ENCODE peak calls at places on chromosomes 12 and 14, in five cellular contexts. U is right cardiac atrium, F is endodermal cell, W is cardiac muscle cell, N is Peyer's patch. X is an unnamed sample.

GRCh38 chr14:49997991-49998390 is 105.1 kb downstream of the ARF6 start:
- DNase-seq in U (no peak), F (no peak), W (no peak), N (no peak), X (no peak)

GRCh38 chr12:96192926-96193573 is 1.1 kb upstream of the ELK3 start:
- DNase-seq in U (no peak), F (no peak), W (no peak), N (no peak), X (no peak)

GRCh38 chr12:71371132-71371531 is 68.5 kb upstream of the LGR5 start:
- DNase-seq in U (no peak), F (no peak), W (no peak), N (no peak), X (no peak)

GRCh38 chr12:15232959-15233358 is 11.7 kb upstream of the RERG start:
- DNase-seq in U (no peak), F (no peak), W (no peak), N (no peak), X (no peak)

GRCh38 chr14:32620724-32621123 is 291.6 kb downstream of the AKAP6 start:
- DNase-seq in U (no peak), F (no peak), W (no peak), N (no peak), X (no peak)

GRCh38 chr12:27018071-27018470 is 3.9 kb upstream of the TM7SF3 start:
- DNase-seq in U (no peak), F (no peak), W (peak; percentile 7), N (no peak), X (no peak)

GRCh38 chr12:40464121-40464520 is 228.1 kb upstream of the CNTN1 start:
- DNase-seq in U (no peak), F (no peak), W (no peak), N (no peak), X (no peak)

GRCh38 chr12:56206373-56207166 is 15.2 kb downstream of the RNF41 start:
- DNase-seq in U (peak; percentile 75), F (peak; percentile 96), W (peak; percentile 67), N (peak; percentile 80), X (no peak)

GRCh38 chr12:2643736-2644135 is 151.0 kb upstream of the FKBP4 start:
- DNase-seq in U (no peak), F (peak; percentile 36), W (no peak), N (peak; percentile 23), X (no peak)

GRCh38 chr14:66405158-66405557 is 81.0 kb upstream of the CCDC196 start:
- DNase-seq in U (no peak), F (no peak), W (peak; percentile 45), N (no peak), X (no peak)

GRCh38 chr12:9647825-9648700 is 21.4 kb upstream of the CLEC2D start:
- DNase-seq in U (peak; percentile 93), F (peak; percentile 93), W (peak; percentile 87), N (peak; percentile 96), X (peak; percentile 83)

GRCh38 chr12:122517877-122518276 is 8.9 kb downstream of the RSRC2 start:
- DNase-seq in U (no peak), F (peak; percentile 52), W (no peak), N (no peak), X (no peak)

GRCh38 chr14:75928587-75929230 is 53.1 kb downstream of the TGFB3 start:
- DNase-seq in U (no peak), F (no peak), W (no peak), N (no peak), X (no peak)

GRCh38 chr12:6124411-6125151 is at the start of gene VWF:
- DNase-seq in U (peak; percentile 46), F (peak; percentile 88), W (no peak), N (peak; percentile 42), X (no peak)

GRCh38 chr14:69712637-69713088 is 54.3 kb upstream of the SRSF5 start:
- DNase-seq in U (peak; percentile 84), F (peak; percentile 86), W (peak; percentile 42), N (peak; percentile 77), X (no peak)

GRCh38 chr12:110270125-110270962 is 10.7 kb upstream of the ATP2A2 start:
- DNase-seq in U (peak; percentile 68), F (peak; percentile 66), W (peak; percentile 62), N (no peak), X (no peak)

GRCh38 chr12:121241203-121241970 is 31.5 kb downstream of the P2RX4 start:
- DNase-seq in U (no peak), F (no peak), W (no peak), N (no peak), X (no peak)

GRCh38 chr12:95857151-95857550 is 1.6 kb upstream of the SNRPF start:
- DNase-seq in U (no peak), F (peak; percentile 55), W (no peak), N (no peak), X (no peak)

GRCh38 chr12:113088971-113089756 is 32.6 kb downstream of the DTX1 start:
- DNase-seq in U (no peak), F (no peak), W (no peak), N (peak; percentile 74), X (no peak)

GRCh38 chr14:105153739-105154475 is 14.7 kb downstream of the JAG2 start:
- DNase-seq in U (peak; percentile 48), F (no peak), W (no peak), N (no peak), X (no peak)
- H3K27ac ChIP-seq in U (peak overlapping the region; percentile 6), F (no peak overlapping the region), W (no peak overlapping the region), N (no peak overlapping the region), X (no peak overlapping the region)

GRCh38 chr12:31588976-31589375 is 2.0 kb downstream of the DENND5B start:
- DNase-seq in U (no peak), F (no peak), W (no peak), N (no peak), X (no peak)
- H3K4me1 ChIP-seq in U (peaks cover 2% of the 10 kb centered on the region), F (peaks cover 8% of the 10 kb centered on the region), W (peaks cover 36% of the 10 kb centered on the region), N (no peaks in the 10 kb centered on the region), X (peaks cover 5% of the 10 kb centered on the region)

DNA sequence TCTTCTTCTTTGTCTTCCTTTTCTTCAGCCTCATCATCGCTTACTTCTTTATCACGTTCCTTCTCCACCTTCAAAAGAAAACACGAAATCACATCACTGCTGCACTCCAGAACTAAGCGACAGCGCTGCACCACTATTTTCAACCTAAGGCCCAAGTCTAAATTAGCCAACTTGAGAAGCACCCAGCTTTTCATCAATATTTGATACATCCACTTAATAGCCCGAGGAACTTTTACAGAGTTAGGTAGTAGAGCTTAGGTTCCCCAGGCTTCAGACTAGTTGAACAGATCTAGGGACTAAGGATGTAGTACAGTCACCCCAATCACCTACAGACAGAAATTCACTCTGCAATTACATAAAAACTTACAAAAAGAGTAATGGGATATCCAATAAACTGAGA is 1.9 kb downstream of the HSP90AA1 start:
- DNase-seq in U (no peak), F (no peak), W (no peak), N (no peak), X (no peak)
- H3K4me3 ChIP-seq in U (peak overlapping the region; percentile 100), F (peak overlapping the region; percentile 96), W (peak overlapping the region; percentile 85), N (no peak overlapping the region), X (no peak overlapping the region)

DNA sequence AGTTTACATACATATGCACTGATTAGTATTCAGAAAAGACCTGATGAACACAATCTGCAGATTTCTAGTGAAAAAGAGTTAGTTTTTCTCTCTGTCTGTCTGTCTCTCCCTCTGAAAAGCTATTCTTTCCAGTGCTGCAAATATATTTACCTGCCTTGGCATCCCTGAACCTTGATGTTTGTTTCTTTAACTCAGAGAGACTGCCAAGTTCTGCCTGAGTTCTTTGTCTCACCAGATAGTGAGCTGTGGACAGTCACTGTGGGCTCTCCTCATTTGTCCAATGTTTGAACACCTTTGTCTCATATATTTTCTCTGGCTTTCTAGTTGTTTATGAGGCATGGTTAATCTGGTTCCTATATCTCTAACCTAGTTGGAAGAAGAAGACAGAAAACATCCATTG is 250.4 kb downstream of the SOX5 start:
- DNase-seq in U (no peak), F (no peak), W (no peak), N (no peak), X (no peak)
- H3K27ac ChIP-seq in U (no peak overlapping the region), F (no peak overlapping the region), W (no peak overlapping the region), N (no peak overlapping the region), X (no peak overlapping the region)